ENCODE peak calls at places on chromosomes 11 and 22, in ten cellular contexts. P is uterus; C is ascending aorta; L is PC-9; Q is retina; M is activated gamma-delta T cell treated with Interleukin-2 at 50 U/mL for 16 hours; O is NB4; J is LoVo; D is CD8-positive, alpha-beta T cell; B is astrocyte of the spinal cord. U is an unnamed sample.

GRCh38 chr11:3169235-3169951 is 4.3 kb upstream of the OSBPL5 start:
- DNase-seq in P (no peak), C (no peak), L (peak), Q (no peak), M (no peak), O (peak), J (no peak), D (no peak), B (peak), U (peak)

GRCh38 chr11:103901656-103902055 is 134.8 kb upstream of the DDI1 start:
- DNase-seq in P (no peak), C (no peak), L (no peak), Q (no peak), M (no peak), O (no peak), J (no peak), D (no peak), B (no peak), U (peak)

GRCh38 chr11:130652671-130653335 is 204.4 kb downstream of the ADAMTS15 start:
- DNase-seq in P (peak), C (peak), L (no peak), Q (no peak), M (no peak), O (peak), J (no peak), D (no peak), B (peak), U (peak)

GRCh38 chr22:24437820-24438328 is 10.5 kb downstream of the ADORA2A start:
- DNase-seq in P (no peak), C (no peak), L (peak), Q (no peak), M (no peak), O (no peak), J (no peak), D (no peak), B (no peak), U (no peak)

GRCh38 chr11:111114091-111114490 is 131.4 kb upstream of the POU2AF2 start:
- DNase-seq in P (no peak), C (no peak), L (no peak), Q (no peak), M (no peak), O (no peak), J (no peak), D (no peak), B (no peak), U (no peak)

GRCh38 chr22:50673231-50674126 is 856 bp downstream of the SHANK3 start:
- DNase-seq in P (no peak), C (no peak), L (no peak), Q (peak), M (no peak), O (no peak), J (no peak), D (no peak), B (no peak), U (no peak)

GRCh38 chr11:117884994-117885393 is 8.5 kb upstream of the FXYD6 start:
- DNase-seq in P (peak), C (no peak), L (no peak), Q (no peak), M (no peak), O (no peak), J (no peak), D (no peak), B (peak), U (peak)

GRCh38 chr11:101807521-101807920 is 107.3 kb upstream of the CEP126 start:
- DNase-seq in P (no peak), C (no peak), L (no peak), Q (no peak), M (no peak), O (no peak), J (no peak), D (no peak), B (no peak), U (no peak)

GRCh38 chr11:65606876-65607613 is 7.0 kb downstream of the MAP3K11 start:
- DNase-seq in P (peak), C (peak), L (no peak), Q (peak), M (no peak), O (peak), J (no peak), D (no peak), B (peak), U (peak)

GRCh38 chr11:76630600-76630999 is 39.9 kb downstream of the LRRC32 start:
- DNase-seq in P (no peak), C (no peak), L (no peak), Q (no peak), M (no peak), O (no peak), J (no peak), D (no peak), B (no peak), U (no peak)

GRCh38 chr11:20477418-20478090 is 90.0 kb downstream of the PRMT3 start:
- DNase-seq in P (no peak), C (no peak), L (no peak), Q (no peak), M (no peak), O (peak), J (no peak), D (no peak), B (no peak), U (peak)

U was measured in choroid plexus epithelial cell.